ENCODE peak calls at places on chromosomes 7 and 10, in six cellular contexts. D, E, V, T, B and F are unnamed samples.

GRCh38 chr10:88152720-88153119 is 289.3 kb downstream of the PTEN start:
- DNase-seq in D (peak), E (no peak), V (peak), T (no peak), B (peak), F (peak)

GRCh38 chr10:99372546-99373271 is 43.6 kb downstream of the CNNM1 start:
- DNase-seq in D (peak), E (no peak), V (peak), T (no peak), B (no peak), F (no peak)

GRCh38 chr7:18702071-18702829 is 206.7 kb downstream of the HDAC9 start:
- DNase-seq in D (no peak), E (no peak), V (no peak), T (no peak), B (no peak), F (no peak)

GRCh38 chr7:7201583-7202374 is 19.4 kb downstream of the C1GALT1 start:
- DNase-seq in D (no peak), E (peak), V (no peak), T (peak), B (no peak), F (no peak)

GRCh38 chr7:16026253-16027020 is 340.0 kb upstream of the MEOX2 start:
- DNase-seq in D (peak), E (no peak), V (no peak), T (no peak), B (no peak), F (no peak)

GRCh38 chr7:158494162-158494586 is 93.4 kb downstream of the PTPRN2 start:
- DNase-seq in D (no peak), E (no peak), V (no peak), T (peak), B (no peak), F (no peak)

GRCh38 chr10:12241810-12242529 is 46.0 kb downstream of the CDC123 start:
- DNase-seq in D (peak), E (no peak), V (no peak), T (no peak), B (no peak), F (no peak)

GRCh38 chr7:37495574-37496184 is 47.0 kb upstream of the ELMO1 start:
- DNase-seq in D (peak), E (no peak), V (peak), T (no peak), B (peak), F (no peak)

GRCh38 chr10:78688945-78689935 is 379.5 kb upstream of the ZMIZ1 start:
- DNase-seq in D (no peak), E (no peak), V (peak), T (peak), B (no peak), F (peak)

GRCh38 chr10:79303631-79304478 is 43.4 kb upstream of the PPIF start:
- DNase-seq in D (no peak), E (no peak), V (no peak), T (no peak), B (no peak), F (no peak)

GRCh38 chr7:156456503-156457115 is 184.0 kb upstream of the RNF32 start:
- DNase-seq in D (no peak), E (no peak), V (no peak), T (peak), B (peak), F (no peak)

GRCh38 chr10:7596356-7596755 is 70.4 kb downstream of the ITIH5 start:
- DNase-seq in D (no peak), E (no peak), V (no peak), T (no peak), B (no peak), F (no peak)

GRCh38 chr7:94182066-94182465 is 177.9 kb upstream of the BET1 start:
- DNase-seq in D (peak), E (no peak), V (peak), T (no peak), B (peak), F (no peak)

GRCh38 chr7:75565129-75565528 is 73.0 kb downstream of the SPDYE5 start:
- DNase-seq in D (peak), E (no peak), V (peak), T (peak), B (peak), F (no peak)

GRCh38 chr7:129394101-129394500 is 40.1 kb upstream of the STRIP2 start:
- DNase-seq in D (no peak), E (no peak), V (no peak), T (no peak), B (peak), F (no peak)

GRCh38 chr7:156666368-156667109 is 26.0 kb downstream of the RNF32 start:
- DNase-seq in D (peak), E (no peak), V (no peak), T (no peak), B (no peak), F (no peak)

GRCh38 chr10:69359089-69360025 is 57.4 kb downstream of the TACR2 start:
- DNase-seq in D (no peak), E (no peak), V (no peak), T (no peak), B (no peak), F (no peak)

GRCh38 chr10:11331706-11332105 is 279.7 kb downstream of the USP6NL start:
- DNase-seq in D (peak), E (no peak), V (no peak), T (no peak), B (no peak), F (no peak)

GRCh38 chr10:119658274-119658673 is 7.1 kb downstream of the BAG3 start:
- DNase-seq in D (peak), E (no peak), V (peak), T (peak), B (peak), F (peak)

GRCh38 chr10:127228195-127228785 is 31.9 kb upstream of the INSYN2A start:
- DNase-seq in D (peak), E (no peak), V (peak), T (no peak), B (no peak), F (peak)

GRCh38 chr7:108809356-108809755 is 239.7 kb downstream of the DNAJB9 start:
- DNase-seq in D (no peak), E (no peak), V (no peak), T (no peak), B (no peak), F (no peak)

GRCh38 chr10:127962205-127962604 is 55.3 kb downstream of the PTPRE start:
- DNase-seq in D (no peak), E (no peak), V (no peak), T (no peak), B (no peak), F (no peak)

GRCh38 chr10:13908475-13908874 is 321.7 kb downstream of the PRPF18 start:
- DNase-seq in D (no peak), E (no peak), V (no peak), T (no peak), B (no peak), F (no peak)

GRCh38 chr10:120456626-120457430 is at the start of gene PLPP4:
- DNase-seq in D (no peak), E (no peak), V (peak), T (peak), B (peak), F (no peak)

GRCh38 chr10:30413996-30414576 is 19.9 kb upstream of the MAP3K8 start:
- DNase-seq in D (peak), E (no peak), V (peak), T (peak), B (peak), F (no peak)

GRCh38 chr10:78687616-78688015 is 381.1 kb upstream of the ZMIZ1 start:
- DNase-seq in D (peak), E (no peak), V (peak), T (no peak), B (no peak), F (no peak)

GRCh38 chr7:139763330-139763729 is 14.5 kb downstream of the HIPK2 start:
- DNase-seq in D (no peak), E (no peak), V (no peak), T (no peak), B (no peak), F (no peak)

GRCh38 chr10:88281592-88282268 is 301.4 kb downstream of the RNLS start:
- DNase-seq in D (peak), E (no peak), V (peak), T (no peak), B (peak), F (no peak)

GRCh38 chr7:128859232-128860157 is 3.2 kb upstream of the ATP6V1F start:
- DNase-seq in D (no peak), E (no peak), V (peak), T (peak), B (no peak), F (no peak)